ENCODE peak calls at places on chromosomes 3 and 15, in ten cellular contexts. One of them, this sample, is unnamed. For H3K4me1 and H3K36me3, the result is how much of the 10 kb centered on the place peaks cover.

GRCh38 chr15:29728418-29728817 is 93.8 kb downstream of the TJP1 start:
- DNase-seq in lung: no peak
- DNase-seq in transverse colon: no peak
- DNase-seq in CD8-positive, alpha-beta memory T cell: no peak
- DNase-seq in mucosa of descending colon: no peak
- DNase-seq in stomach: no peak
- DNase-seq in lower lobe of right lung: no peak
- DNase-seq in neural progenitor cell: no peak
- DNase-seq in colonic mucosa: no peak
- DNase-seq in tibial artery: no peak
- DNase-seq in this sample: no peak

GRCh38 chr15:71055461-71055860 is 59.8 kb upstream of the THSD4 start:
- DNase-seq in CD8-positive, alpha-beta memory T cell: no peak
- DNase-seq in tibial artery: no peak
- DNase-seq in neural progenitor cell: no peak
- DNase-seq in lung: no peak
- DNase-seq in lower lobe of right lung: no peak
- DNase-seq in mucosa of descending colon: no peak
- DNase-seq in transverse colon: no peak
- DNase-seq in colonic mucosa: no peak
- DNase-seq in stomach: no peak
- DNase-seq in this sample: no peak

GRCh38 chr3:134694946-134695543 is 44.2 kb upstream of the KY start:
- DNase-seq in transverse colon: no peak
- DNase-seq in tibial artery: no peak
- DNase-seq in colonic mucosa: no peak
- DNase-seq in neural progenitor cell: no peak
- DNase-seq in stomach: no peak
- DNase-seq in CD8-positive, alpha-beta memory T cell: no peak
- DNase-seq in lung: no peak
- DNase-seq in lower lobe of right lung: no peak
- DNase-seq in mucosa of descending colon: no peak
- DNase-seq in this sample: no peak

GRCh38 chr3:128280466-128281455 is 127.5 kb downstream of the EEFSEC start:
- DNase-seq in CD8-positive, alpha-beta memory T cell: no peak
- DNase-seq in lung: peak
- DNase-seq in transverse colon: no peak
- DNase-seq in colonic mucosa: no peak
- DNase-seq in lower lobe of right lung: no peak
- DNase-seq in stomach: no peak
- DNase-seq in mucosa of descending colon: no peak
- DNase-seq in neural progenitor cell: peak
- DNase-seq in tibial artery: no peak
- DNase-seq in this sample: no peak

GRCh38 chr3:17182158-17182557 is 297.4 kb downstream of the PLCL2 start:
- DNase-seq in lung: no peak
- DNase-seq in neural progenitor cell: peak
- DNase-seq in stomach: no peak
- DNase-seq in colonic mucosa: no peak
- DNase-seq in transverse colon: no peak
- DNase-seq in mucosa of descending colon: no peak
- DNase-seq in lower lobe of right lung: no peak
- DNase-seq in CD8-positive, alpha-beta memory T cell: no peak
- DNase-seq in tibial artery: no peak
- DNase-seq in this sample: no peak

GRCh38 chr3:116018651-116019050 is 395.3 kb downstream of the GAP43 start:
- DNase-seq in tibial artery: no peak
- DNase-seq in stomach: no peak
- DNase-seq in lower lobe of right lung: no peak
- DNase-seq in colonic mucosa: no peak
- DNase-seq in transverse colon: no peak
- DNase-seq in neural progenitor cell: no peak
- DNase-seq in mucosa of descending colon: no peak
- DNase-seq in lung: no peak
- DNase-seq in CD8-positive, alpha-beta memory T cell: no peak
- DNase-seq in this sample: no peak

GRCh38 chr3:40719660-40720287 is 195.0 kb downstream of the ZNF621 start:
- DNase-seq in stomach: no peak
- DNase-seq in mucosa of descending colon: no peak
- DNase-seq in colonic mucosa: no peak
- DNase-seq in tibial artery: no peak
- DNase-seq in lower lobe of right lung: no peak
- DNase-seq in transverse colon: no peak
- DNase-seq in CD8-positive, alpha-beta memory T cell: no peak
- DNase-seq in lung: peak
- DNase-seq in neural progenitor cell: peak
- DNase-seq in this sample: peak

GRCh38 chr3:71652786-71653419 is 69.4 kb upstream of the FOXP1 start:
- DNase-seq in transverse colon: peak
- DNase-seq in colonic mucosa: peak
- DNase-seq in stomach: peak
- DNase-seq in lung: peak
- DNase-seq in neural progenitor cell: peak
- DNase-seq in tibial artery: no peak
- DNase-seq in mucosa of descending colon: no peak
- DNase-seq in CD8-positive, alpha-beta memory T cell: no peak
- DNase-seq in lower lobe of right lung: peak
- DNase-seq in this sample: peak

GRCh38 chr15:74725241-74725774 is at the start of gene CYP1A1:
- DNase-seq in tibial artery: no peak
- DNase-seq in CD8-positive, alpha-beta memory T cell: peak
- DNase-seq in lung: peak
- DNase-seq in mucosa of descending colon: peak
- DNase-seq in colonic mucosa: peak
- DNase-seq in transverse colon: peak
- DNase-seq in neural progenitor cell: peak
- DNase-seq in lower lobe of right lung: peak
- DNase-seq in stomach: peak
- DNase-seq in this sample: peak

GRCh38 chr3:13077431-13078157 is 4.4 kb upstream of the IQSEC1 start:
- DNase-seq in mucosa of descending colon: no peak
- DNase-seq in lung: no peak
- DNase-seq in neural progenitor cell: no peak
- DNase-seq in stomach: peak
- DNase-seq in transverse colon: no peak
- DNase-seq in colonic mucosa: no peak
- DNase-seq in CD8-positive, alpha-beta memory T cell: no peak
- DNase-seq in tibial artery: peak
- DNase-seq in lower lobe of right lung: no peak
- DNase-seq in this sample: no peak

GRCh38 chr3:13073042-13073906 is at the start of gene IQSEC1:
- DNase-seq in transverse colon: peak
- DNase-seq in stomach: peak
- DNase-seq in colonic mucosa: peak
- DNase-seq in mucosa of descending colon: peak
- DNase-seq in neural progenitor cell: peak
- DNase-seq in CD8-positive, alpha-beta memory T cell: peak
- DNase-seq in tibial artery: peak
- DNase-seq in lung: no peak
- DNase-seq in lower lobe of right lung: peak
- DNase-seq in this sample: no peak

GRCh38 chr3:13073976-13074375 is 747 bp upstream of the IQSEC1 start:
- DNase-seq in mucosa of descending colon: no peak
- DNase-seq in CD8-positive, alpha-beta memory T cell: no peak
- DNase-seq in lung: no peak
- DNase-seq in transverse colon: no peak
- DNase-seq in tibial artery: no peak
- DNase-seq in colonic mucosa: no peak
- DNase-seq in neural progenitor cell: no peak
- DNase-seq in stomach: no peak
- DNase-seq in lower lobe of right lung: no peak
- DNase-seq in this sample: no peak

GRCh38 chr3:13076255-13076654 is 3.0 kb upstream of the IQSEC1 start:
- DNase-seq in mucosa of descending colon: no peak
- DNase-seq in CD8-positive, alpha-beta memory T cell: no peak
- DNase-seq in neural progenitor cell: no peak
- DNase-seq in colonic mucosa: no peak
- DNase-seq in stomach: no peak
- DNase-seq in lower lobe of right lung: no peak
- DNase-seq in lung: no peak
- DNase-seq in tibial artery: no peak
- DNase-seq in transverse colon: no peak
- DNase-seq in this sample: no peak

DNA sequence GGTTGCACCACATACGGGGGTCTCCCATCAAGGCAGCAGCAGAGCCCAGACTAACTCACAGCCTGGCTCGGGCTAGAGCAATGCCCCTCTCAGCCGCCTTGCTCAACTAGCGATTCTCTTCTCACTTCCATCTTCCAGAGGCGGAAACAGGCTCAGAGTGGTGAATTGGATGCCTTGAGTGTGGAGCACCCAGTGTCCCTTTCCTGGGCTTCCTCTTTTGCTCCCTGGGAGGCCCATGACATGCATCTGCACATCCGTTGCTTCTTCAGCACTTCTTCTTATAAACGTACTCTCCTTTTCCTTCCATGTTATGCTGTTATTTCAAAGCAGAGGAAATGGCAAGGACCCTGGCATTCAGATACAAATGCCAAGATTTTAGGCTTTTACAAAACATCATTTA is 2.1 kb upstream of the IQSEC1 start:
- DNase-seq in CD8-positive, alpha-beta memory T cell: no peak
- DNase-seq in stomach: no peak
- DNase-seq in colonic mucosa: no peak
- DNase-seq in neural progenitor cell: no peak
- DNase-seq in lung: no peak
- DNase-seq in mucosa of descending colon: no peak
- DNase-seq in lower lobe of right lung: no peak
- DNase-seq in transverse colon: no peak
- DNase-seq in tibial artery: no peak
- DNase-seq in this sample: no peak
- H3K4me1 ChIP-seq in CD8-positive, alpha-beta memory T cell: under half
- H3K4me1 ChIP-seq in stomach: under half
- H3K4me1 ChIP-seq in colonic mucosa: under half
- H3K4me1 ChIP-seq in neural progenitor cell: under half
- H3K4me1 ChIP-seq in lung: under half
- H3K4me1 ChIP-seq in mucosa of descending colon: under half
- H3K4me1 ChIP-seq in lower lobe of right lung: under half
- H3K4me1 ChIP-seq in transverse colon: under half
- H3K4me1 ChIP-seq in tibial artery: under half
- H3K4me1 ChIP-seq in this sample: under half

DNA sequence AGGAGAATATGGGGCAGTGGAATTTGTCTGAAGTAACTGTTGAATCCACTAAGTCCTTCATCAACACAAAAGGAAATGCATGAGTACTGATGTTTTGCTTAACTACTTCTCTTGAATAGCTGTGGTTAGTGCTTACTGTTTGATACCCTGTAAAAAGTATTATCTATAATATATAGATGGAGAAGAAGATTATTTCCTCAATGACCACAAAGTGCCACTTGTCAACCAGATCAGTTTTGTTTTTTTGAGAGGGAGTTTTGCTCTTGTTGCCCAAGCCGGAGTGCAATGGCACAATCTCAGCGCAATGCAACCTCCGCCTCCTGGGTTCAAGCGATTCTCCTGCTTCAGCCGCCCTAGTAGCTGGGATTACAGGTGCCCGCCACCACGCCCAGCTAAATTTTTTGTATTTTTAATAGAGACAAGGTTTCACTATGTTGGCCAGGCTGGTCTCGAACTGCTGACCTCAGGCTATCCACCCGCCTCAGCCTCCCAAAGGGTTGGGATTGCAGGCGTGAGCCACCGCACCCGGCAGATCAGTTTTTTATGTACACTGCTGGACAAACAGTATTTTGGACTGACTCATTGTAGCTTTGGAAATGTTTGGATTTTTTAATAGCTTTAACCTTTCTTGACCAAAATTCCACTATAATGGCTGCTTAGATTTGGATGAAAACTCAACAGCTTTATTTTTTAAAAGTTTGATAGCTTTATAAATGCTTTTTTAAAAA is 1.5 kb upstream of the RPLP1 start:
- DNase-seq in lower lobe of right lung: no peak
- DNase-seq in tibial artery: no peak
- DNase-seq in neural progenitor cell: no peak
- DNase-seq in mucosa of descending colon: no peak
- DNase-seq in stomach: no peak
- DNase-seq in transverse colon: no peak
- DNase-seq in lung: no peak
- DNase-seq in colonic mucosa: no peak
- DNase-seq in CD8-positive, alpha-beta memory T cell: no peak
- DNase-seq in this sample: no peak
- H3K4me3 ChIP-seq in lower lobe of right lung: no peak
- H3K4me3 ChIP-seq in tibial artery: peak
- H3K4me3 ChIP-seq in neural progenitor cell: no peak
- H3K4me3 ChIP-seq in mucosa of descending colon: no peak
- H3K4me3 ChIP-seq in stomach: peak
- H3K4me3 ChIP-seq in transverse colon: no peak
- H3K4me3 ChIP-seq in lung: no peak
- H3K4me3 ChIP-seq in colonic mucosa: no peak
- H3K4me3 ChIP-seq in CD8-positive, alpha-beta memory T cell: no peak
- H3K4me3 ChIP-seq in this sample: peak

GRCh38 chr3:47855461-47856383 is 52.8 kb downstream of the DHX30 start:
- DNase-seq in tibial artery: no peak
- DNase-seq in lung: no peak
- DNase-seq in CD8-positive, alpha-beta memory T cell: no peak
- DNase-seq in neural progenitor cell: no peak
- DNase-seq in lower lobe of right lung: no peak
- DNase-seq in stomach: no peak
- DNase-seq in mucosa of descending colon: no peak
- DNase-seq in transverse colon: no peak
- DNase-seq in colonic mucosa: no peak
- DNase-seq in this sample: no peak

GRCh38 chr3:47854720-47855455 is 52.0 kb downstream of the DHX30 start:
- DNase-seq in neural progenitor cell: no peak
- DNase-seq in CD8-positive, alpha-beta memory T cell: no peak
- DNase-seq in mucosa of descending colon: no peak
- DNase-seq in tibial artery: no peak
- DNase-seq in lung: no peak
- DNase-seq in colonic mucosa: no peak
- DNase-seq in transverse colon: no peak
- DNase-seq in stomach: no peak
- DNase-seq in lower lobe of right lung: no peak
- DNase-seq in this sample: no peak

GRCh38 chr3:47857151-47857550 is 54.2 kb downstream of the DHX30 start:
- DNase-seq in CD8-positive, alpha-beta memory T cell: no peak
- DNase-seq in transverse colon: no peak
- DNase-seq in neural progenitor cell: no peak
- DNase-seq in colonic mucosa: no peak
- DNase-seq in stomach: no peak
- DNase-seq in lower lobe of right lung: no peak
- DNase-seq in lung: no peak
- DNase-seq in mucosa of descending colon: no peak
- DNase-seq in tibial artery: no peak
- DNase-seq in this sample: no peak

GRCh38 chr3:47854267-47854666 is 51.3 kb downstream of the DHX30 start:
- DNase-seq in stomach: no peak
- DNase-seq in lower lobe of right lung: no peak
- DNase-seq in CD8-positive, alpha-beta memory T cell: no peak
- DNase-seq in mucosa of descending colon: no peak
- DNase-seq in neural progenitor cell: no peak
- DNase-seq in tibial artery: no peak
- DNase-seq in transverse colon: no peak
- DNase-seq in lung: no peak
- DNase-seq in colonic mucosa: no peak
- DNase-seq in this sample: no peak

GRCh38 chr3:47856669-47857068 is 53.7 kb downstream of the DHX30 start:
- DNase-seq in lung: no peak
- DNase-seq in mucosa of descending colon: no peak
- DNase-seq in tibial artery: no peak
- DNase-seq in stomach: no peak
- DNase-seq in colonic mucosa: no peak
- DNase-seq in lower lobe of right lung: no peak
- DNase-seq in transverse colon: no peak
- DNase-seq in neural progenitor cell: no peak
- DNase-seq in CD8-positive, alpha-beta memory T cell: no peak
- DNase-seq in this sample: no peak
- H3K36me3 ChIP-seq in lung: half or more
- H3K36me3 ChIP-seq in mucosa of descending colon: under half
- H3K36me3 ChIP-seq in tibial artery: half or more
- H3K36me3 ChIP-seq in stomach: under half
- H3K36me3 ChIP-seq in colonic mucosa: under half
- H3K36me3 ChIP-seq in lower lobe of right lung: half or more
- H3K36me3 ChIP-seq in transverse colon: under half
- H3K36me3 ChIP-seq in neural progenitor cell: under half
- H3K36me3 ChIP-seq in CD8-positive, alpha-beta memory T cell: under half
- H3K36me3 ChIP-seq in this sample: under half

GRCh38 chr3:31973837-31974236 is 7.2 kb downstream of the OSBPL10 start:
- DNase-seq in CD8-positive, alpha-beta memory T cell: no peak
- DNase-seq in lung: no peak
- DNase-seq in tibial artery: no peak
- DNase-seq in neural progenitor cell: no peak
- DNase-seq in mucosa of descending colon: no peak
- DNase-seq in transverse colon: no peak
- DNase-seq in lower lobe of right lung: no peak
- DNase-seq in colonic mucosa: no peak
- DNase-seq in stomach: no peak
- DNase-seq in this sample: no peak
- H3K4me1 ChIP-seq in CD8-positive, alpha-beta memory T cell: under half
- H3K4me1 ChIP-seq in lung: under half
- H3K4me1 ChIP-seq in tibial artery: under half
- H3K4me1 ChIP-seq in neural progenitor cell: under half
- H3K4me1 ChIP-seq in mucosa of descending colon: under half
- H3K4me1 ChIP-seq in transverse colon: under half
- H3K4me1 ChIP-seq in lower lobe of right lung: under half
- H3K4me1 ChIP-seq in colonic mucosa: under half
- H3K4me1 ChIP-seq in stomach: under half
- H3K4me1 ChIP-seq in this sample: half or more

This sample was measured in Caco-2.